ENCODE peak calls at places on chromosomes 16 and 17, in four cellular contexts. R is HS-5, X is colonic mucosa, S is iris pigment epithelial cell. F is an unnamed sample.

GRCh38 chr17:80029235-80029974 is 6.3 kb downstream of the TBC1D16 start:
- DNase-seq in S (peak), R (no peak), X (peak), F (peak)

GRCh38 chr17:2421315-2422147 is 20.7 kb upstream of the MNT start:
- DNase-seq in R (no peak), S (no peak), X (no peak), F (peak)

GRCh38 chr17:5695480-5695879 is 111.2 kb upstream of the NLRP1 start:
- DNase-seq in X (no peak), R (no peak), S (no peak), F (no peak)

GRCh38 chr16:86243123-86243473 is 267.2 kb upstream of the FOXF1 start:
- DNase-seq in R (no peak), X (peak), S (no peak), F (no peak)

GRCh38 chr16:88781140-88782077 is 3.6 kb downstream of the PIEZO1 start:
- DNase-seq in S (no peak), R (no peak), X (no peak), F (peak)

GRCh38 chr17:19317359-19318095 is 45.0 kb downstream of the B9D1 start:
- DNase-seq in S (peak), X (peak), R (no peak), F (peak)

GRCh38 chr17:1398900-1399299 is 1.1 kb downstream of the YWHAE start:
- DNase-seq in X (peak), S (peak), R (no peak), F (peak)

GRCh38 chr16:79599256-79599836 is 1.2 kb downstream of the MAF start:
- DNase-seq in S (peak), X (no peak), R (no peak), F (no peak)

GRCh38 chr17:10063730-10064221 is 134.6 kb downstream of the GAS7 start:
- DNase-seq in S (peak), X (no peak), R (no peak), F (no peak)

GRCh38 chr16:60127196-60127595 is 1393.1 kb upstream of the GOT2 start:
- DNase-seq in S (no peak), R (no peak), X (no peak), F (no peak)

GRCh38 chr17:10316986-10317834 is 55.6 kb downstream of the MYH13 start:
- DNase-seq in X (peak), S (peak), R (peak), F (peak)

GRCh38 chr16:50209548-50210265 is 56.6 kb downstream of the TENT4B start:
- DNase-seq in R (no peak), S (no peak), X (peak), F (no peak)

GRCh38 chr17:81322271-81323082 is 27.4 kb upstream of the SLC38A10 start:
- DNase-seq in R (no peak), X (no peak), S (no peak), F (peak)

GRCh38 chr17:51152766-51153209 is 571 bp upstream of the NME1 start:
- DNase-seq in S (peak), R (no peak), X (peak), F (peak)

GRCh38 chr16:29023279-29024278 is 38.7 kb downstream of the LAT start:
- DNase-seq in X (no peak), S (peak), R (no peak), F (peak)

GRCh38 chr17:40093005-40093579 is 7.3 kb downstream of the NR1D1 start:
- DNase-seq in R (no peak), X (no peak), S (no peak), F (no peak)